ENCODE peak calls at places on chromosomes 2 and 18, in six cellular contexts. K, I, J, A, D and R are unnamed samples.
A peak's percentile ranks its signal among the peaks of the same experiment; 100 is the strongest.

GRCh38 chr2:218370410-218371063 is 11.5 kb upstream of the SLC11A1 start:
- DNase-seq in K (no peak), D (no peak), I (no peak), A (peak; percentile 46), J (no peak), R (no peak)

GRCh38 chr2:181876614-181877063 is 14.9 kb upstream of the ITPRID2 start:
- DNase-seq in J (no peak), A (no peak), K (peak; percentile 3), I (no peak), D (no peak), R (no peak)

GRCh38 chr18:23142285-23142929 is 7.1 kb downstream of the CABLES1 start:
- DNase-seq in K (no peak), I (no peak), A (no peak), J (no peak), D (no peak), R (no peak)

GRCh38 chr2:102703748-102704147 is 58.1 kb upstream of the TMEM182 start:
- DNase-seq in J (no peak), K (peak; percentile 51), A (no peak), I (no peak), D (no peak), R (no peak)

GRCh38 chr2:35803133-35803532 is 552.4 kb upstream of the CRIM1 start:
- DNase-seq in I (no peak), A (no peak), K (no peak), D (no peak), J (no peak), R (no peak)

GRCh38 chr2:197964720-197965119 is 160.3 kb downstream of the PLCL1 start:
- DNase-seq in J (no peak), D (no peak), I (no peak), A (no peak), K (no peak), R (no peak)

GRCh38 chr18:47873625-47874024 is 56.8 kb downstream of the SMAD2 start:
- DNase-seq in K (no peak), A (no peak), I (no peak), J (no peak), D (no peak), R (no peak)

GRCh38 chr2:85439111-85439477 is 20.6 kb downstream of the SH2D6 start:
- DNase-seq in D (no peak), J (no peak), A (no peak), K (no peak), I (no peak), R (no peak)

GRCh38 chr2:223735035-223735640 is 102.2 kb downstream of the AP1S3 start:
- DNase-seq in I (no peak), A (no peak), D (no peak), J (no peak), K (no peak), R (no peak)

GRCh38 chr18:63320690-63321265 is 1.2 kb upstream of the BCL2 start:
- DNase-seq in D (peak; percentile 27), J (peak; percentile 66), I (peak; percentile 52), A (peak; percentile 64), K (no peak), R (no peak)